ENCODE peak calls at places on chromosomes 5 and 9, in four cellular contexts. One of them, this sample, is unnamed.
A peak's percentile ranks its signal among the peaks of the same experiment; 100 is the strongest.

GRCh38 chr5:72633649-72634048 is 126.4 kb upstream of the ZNF366 start:
- DNase-seq in WTC11: no peak
- DNase-seq in A549: no peak
- DNase-seq in HepG2: no peak
- DNase-seq in this sample: no peak

GRCh38 chr9:74887041-74887980 is at the start of gene TRPM6:
- DNase-seq in WTC11: peak; percentile 68
- DNase-seq in HepG2: peak; percentile 66
- DNase-seq in A549: peak; percentile 77
- DNase-seq in this sample: no peak

GRCh38 chr9:78109075-78109474 is 77.5 kb upstream of the GNAQ start:
- DNase-seq in WTC11: no peak
- DNase-seq in A549: no peak
- DNase-seq in HepG2: no peak
- DNase-seq in this sample: no peak

GRCh38 chr5:91189480-91190332 is 193.4 kb downstream of the ARRDC3 start:
- DNase-seq in WTC11: no peak
- DNase-seq in A549: peak; percentile 69
- DNase-seq in HepG2: peak; percentile 3
- DNase-seq in this sample: no peak

GRCh38 chr5:68538886-68539420 is 323.4 kb downstream of the PIK3R1 start:
- DNase-seq in A549: no peak
- DNase-seq in WTC11: no peak
- DNase-seq in HepG2: no peak
- DNase-seq in this sample: no peak

GRCh38 chr5:154740483-154740882 is 14.7 kb upstream of the LARP1 start:
- DNase-seq in WTC11: no peak
- DNase-seq in HepG2: no peak
- DNase-seq in A549: no peak
- DNase-seq in this sample: no peak

GRCh38 chr5:77418601-77419591 is 73.2 kb downstream of the WDR41 start:
- DNase-seq in WTC11: no peak
- DNase-seq in A549: no peak
- DNase-seq in HepG2: no peak
- DNase-seq in this sample: no peak

GRCh38 chr5:140402258-140403074 is 833 bp downstream of the ANKHD1 start:
- DNase-seq in A549: peak; percentile 50
- DNase-seq in WTC11: peak; percentile 53
- DNase-seq in HepG2: peak; percentile 85
- DNase-seq in this sample: peak; percentile 48

GRCh38 chr5:135230326-135230925 is 168.6 kb downstream of the MACROH2A1 start:
- DNase-seq in HepG2: peak; percentile 29
- DNase-seq in A549: no peak
- DNase-seq in WTC11: no peak
- DNase-seq in this sample: peak; percentile 19

GRCh38 chr5:65722575-65723424 is 795 bp downstream of the NLN start:
- DNase-seq in A549: peak; percentile 73
- DNase-seq in WTC11: peak; percentile 20
- DNase-seq in HepG2: peak; percentile 29
- DNase-seq in this sample: no peak

GRCh38 chr5:176700239-176700847 is 53.1 kb downstream of the TSPAN17 start:
- DNase-seq in A549: peak; percentile 24
- DNase-seq in HepG2: no peak
- DNase-seq in WTC11: peak; percentile 70
- DNase-seq in this sample: peak; percentile 40

GRCh38 chr5:56066931-56067450 is 72.2 kb upstream of the IL6ST start:
- DNase-seq in HepG2: no peak
- DNase-seq in WTC11: no peak
- DNase-seq in A549: no peak
- DNase-seq in this sample: no peak

GRCh38 chr9:98207606-98208005 is 15.2 kb upstream of the CORO2A start:
- DNase-seq in WTC11: no peak
- DNase-seq in HepG2: no peak
- DNase-seq in A549: no peak
- DNase-seq in this sample: no peak

GRCh38 chr5:37737326-37738056 is 102.3 kb downstream of the GDNF start:
- DNase-seq in HepG2: no peak
- DNase-seq in WTC11: no peak
- DNase-seq in A549: no peak
- DNase-seq in this sample: no peak

GRCh38 chr9:95264954-95265615 is 52.4 kb downstream of the FANCC start:
- DNase-seq in WTC11: no peak
- DNase-seq in A549: peak; percentile 31
- DNase-seq in HepG2: no peak
- DNase-seq in this sample: peak; percentile 13

GRCh38 chr5:139561655-139562451 is 714 bp downstream of the UBE2D2 start:
- DNase-seq in HepG2: no peak
- DNase-seq in A549: peak; percentile 54
- DNase-seq in WTC11: peak; percentile 56
- DNase-seq in this sample: peak; percentile 60

GRCh38 chr5:36298546-36298945 is 3.2 kb downstream of the RANBP3L start:
- DNase-seq in HepG2: no peak
- DNase-seq in WTC11: no peak
- DNase-seq in A549: no peak
- DNase-seq in this sample: no peak

GRCh38 chr5:36304095-36304494 is 2.4 kb upstream of the RANBP3L start:
- DNase-seq in A549: no peak
- DNase-seq in WTC11: no peak
- DNase-seq in HepG2: no peak
- DNase-seq in this sample: no peak

GRCh38 chr5:36300181-36300926 is 1.3 kb downstream of the RANBP3L start:
- DNase-seq in HepG2: no peak
- DNase-seq in WTC11: no peak
- DNase-seq in A549: no peak
- DNase-seq in this sample: no peak

GRCh38 chr5:36301858-36302603 is at the start of gene RANBP3L:
- DNase-seq in HepG2: no peak
- DNase-seq in A549: no peak
- DNase-seq in WTC11: no peak
- DNase-seq in this sample: no peak

GRCh38 chr5:36300927-36301540 is 668 bp downstream of the RANBP3L start:
- DNase-seq in WTC11: no peak
- DNase-seq in A549: no peak
- DNase-seq in HepG2: no peak
- DNase-seq in this sample: no peak
- TF ChIP-seq NR3C1 in WTC11: no peak
- TF ChIP-seq NR3C1 in A549: no peak
- TF ChIP-seq NR3C1 in HepG2: no peak
- TF ChIP-seq NR3C1 in this sample: no peak

GRCh38 chr9:114310471-114311450 is 12.1 kb upstream of the ORM1 start:
- DNase-seq in A549: no peak
- DNase-seq in WTC11: no peak
- DNase-seq in HepG2: no peak
- DNase-seq in this sample: no peak
- TF ChIP-seq NR3C1 in A549: no peak
- TF ChIP-seq NR3C1 in WTC11: no peak
- TF ChIP-seq NR3C1 in HepG2: no peak
- TF ChIP-seq NR3C1 in this sample: no peak

DNA sequence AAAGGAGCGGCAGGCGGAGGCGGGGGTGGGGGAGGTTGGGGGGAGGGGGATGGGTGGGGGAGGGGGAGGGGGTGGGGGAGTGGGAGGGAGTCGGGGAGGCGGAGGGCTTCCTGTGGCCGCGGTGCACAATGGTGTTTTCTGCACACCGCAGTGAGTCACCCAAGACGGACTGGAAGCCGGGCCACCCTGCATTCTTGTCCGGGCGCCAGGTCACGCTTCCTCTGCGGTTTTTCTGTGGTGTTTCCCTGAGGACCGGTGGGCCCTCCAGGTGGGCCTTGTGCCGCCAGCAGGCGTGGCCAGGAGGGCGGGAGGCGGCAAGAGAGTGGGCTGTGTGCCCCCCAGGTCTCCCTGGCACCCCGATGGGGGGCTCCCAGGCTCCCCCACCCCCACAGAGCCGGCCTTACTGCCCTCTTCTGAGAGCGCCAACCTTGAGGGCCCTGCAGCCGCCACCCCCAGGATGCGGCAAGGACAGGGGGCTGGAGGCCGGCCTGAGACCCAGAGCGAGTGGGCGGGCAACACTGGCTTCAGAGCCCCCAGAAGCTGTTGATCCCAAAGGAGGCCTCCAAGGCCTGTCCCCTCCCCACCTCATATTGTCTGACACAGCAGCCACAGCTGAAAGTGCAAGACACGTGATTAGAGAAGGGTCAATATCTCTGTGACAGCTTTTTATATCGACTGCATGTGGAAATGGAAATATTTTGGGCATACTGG is 11.1 kb downstream of the EXD3 start:
- DNase-seq in A549: peak; percentile 87
- DNase-seq in WTC11: no peak
- DNase-seq in HepG2: no peak
- DNase-seq in this sample: peak; percentile 79
- TF ChIP-seq NR3C1 in A549: no peak
- TF ChIP-seq NR3C1 in WTC11: no peak
- TF ChIP-seq NR3C1 in HepG2: no peak
- TF ChIP-seq NR3C1 in this sample: no peak

GRCh38 chr5:122076669-122077450 is 1.2 kb downstream of the LOX start:
- DNase-seq in A549: peak; percentile 73
- DNase-seq in HepG2: peak; percentile 70
- DNase-seq in WTC11: peak; percentile 94
- DNase-seq in this sample: no peak

GRCh38 chr5:122076023-122076422 is 2.0 kb downstream of the LOX start:
- DNase-seq in A549: no peak
- DNase-seq in HepG2: peak; percentile 88
- DNase-seq in WTC11: no peak
- DNase-seq in this sample: no peak

GRCh38 chr5:122081541-122081940 is 3.5 kb upstream of the LOX start:
- DNase-seq in A549: no peak
- DNase-seq in WTC11: no peak
- DNase-seq in HepG2: no peak
- DNase-seq in this sample: no peak

GRCh38 chr5:122077451-122078115 is 476 bp downstream of the LOX start:
- DNase-seq in HepG2: peak; percentile 13
- DNase-seq in WTC11: peak; percentile 54
- DNase-seq in A549: peak; percentile 4
- DNase-seq in this sample: no peak

GRCh38 chr5:122078116-122078865 is at the start of gene LOX:
- DNase-seq in WTC11: peak; percentile 48
- DNase-seq in HepG2: peak; percentile 47
- DNase-seq in A549: peak; percentile 13
- DNase-seq in this sample: no peak
- TF ChIP-seq NR3C1 in WTC11: no peak
- TF ChIP-seq NR3C1 in HepG2: no peak
- TF ChIP-seq NR3C1 in A549: no peak
- TF ChIP-seq NR3C1 in this sample: no peak

DNA sequence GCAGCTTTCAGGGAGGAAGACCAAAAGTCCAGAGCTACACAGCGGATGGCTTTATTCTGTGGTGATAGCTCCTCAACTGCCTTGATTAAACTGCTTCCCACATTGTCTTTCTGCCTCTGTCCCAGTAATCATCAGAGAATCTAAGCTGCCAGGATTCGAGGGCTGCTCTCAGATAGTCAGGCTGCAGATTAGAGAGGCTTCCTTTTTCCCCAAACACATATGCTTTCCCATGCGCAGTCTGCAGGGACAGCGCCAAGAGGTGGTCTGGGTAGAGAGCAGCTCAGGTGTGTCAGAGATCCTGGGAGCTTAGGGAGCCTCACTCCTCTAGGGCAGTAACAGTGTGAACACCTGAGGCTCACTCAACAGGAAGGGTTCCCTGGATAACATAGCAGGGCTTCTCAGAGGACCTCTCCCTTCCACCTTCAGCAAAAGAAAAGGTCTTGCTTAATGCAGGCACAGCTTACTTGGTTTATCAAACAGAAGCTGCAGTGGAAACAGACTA is 439.8 kb upstream of the TLE4 start:
- DNase-seq in HepG2: no peak
- DNase-seq in A549: no peak
- DNase-seq in WTC11: peak; percentile 17
- DNase-seq in this sample: no peak
- TF ChIP-seq NR3C1 in HepG2: no peak
- TF ChIP-seq NR3C1 in A549: no peak
- TF ChIP-seq NR3C1 in WTC11: no peak
- TF ChIP-seq NR3C1 in this sample: no peak

DNA sequence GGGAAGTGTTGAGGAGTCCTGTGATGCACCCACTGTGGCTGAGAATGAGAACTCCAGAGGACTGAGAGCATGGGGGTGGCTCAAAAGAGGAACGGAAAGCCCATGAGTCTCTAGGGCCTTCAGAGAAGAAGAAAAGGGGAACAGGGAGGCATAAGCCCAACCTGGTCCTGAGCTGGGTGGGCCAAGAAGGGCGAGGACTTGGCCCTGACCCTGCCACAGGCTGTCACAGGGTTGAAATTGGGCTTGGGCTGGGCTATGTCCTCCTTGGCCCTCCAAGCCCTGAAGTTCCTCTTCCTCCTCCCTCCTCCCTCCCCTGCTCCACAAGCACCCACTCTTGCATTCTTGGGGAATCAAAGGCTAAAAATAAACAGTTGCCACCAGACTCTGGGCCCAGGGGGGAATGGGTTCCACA is 49.3 kb upstream of the PPARGC1B start:
- DNase-seq in A549: no peak
- DNase-seq in HepG2: no peak
- DNase-seq in WTC11: no peak
- DNase-seq in this sample: no peak
- TF ChIP-seq NR3C1 in A549: no peak
- TF ChIP-seq NR3C1 in HepG2: no peak
- TF ChIP-seq NR3C1 in WTC11: no peak
- TF ChIP-seq NR3C1 in this sample: no peak

GRCh38 chr9:81578606-81579005 is 110.7 kb downstream of the TLE1 start:
- DNase-seq in HepG2: no peak
- DNase-seq in A549: no peak
- DNase-seq in WTC11: no peak
- DNase-seq in this sample: no peak
- TF ChIP-seq NR3C1 in HepG2: no peak
- TF ChIP-seq NR3C1 in A549: no peak
- TF ChIP-seq NR3C1 in WTC11: no peak
- TF ChIP-seq NR3C1 in this sample: no peak

GRCh38 chr9:112866662-112867274 is 23.9 kb downstream of the SLC46A2 start:
- DNase-seq in A549: peak; percentile 69
- DNase-seq in HepG2: no peak
- DNase-seq in WTC11: peak; percentile 63
- DNase-seq in this sample: peak; percentile 19
- TF ChIP-seq NR3C1 in A549: no peak
- TF ChIP-seq NR3C1 in HepG2: no peak
- TF ChIP-seq NR3C1 in WTC11: no peak
- TF ChIP-seq NR3C1 in this sample: no peak